ENCODE peak calls at places on chromosome 3, in seven cellular contexts. One of them, this sample, is unnamed.

GRCh38 chr3:122555275-122556071 is 8.6 kb downstream of the PARP9 start:
- DNase-seq in fibroblast of lung: peak
- DNase-seq in sigmoid colon: no peak
- DNase-seq in CD4-positive, alpha-beta T cell: no peak
- DNase-seq in transverse colon: no peak
- DNase-seq in colonic mucosa: no peak
- DNase-seq in CD4-positive, alpha-beta memory T cell: no peak
- DNase-seq in this sample: no peak

GRCh38 chr3:172355836-172356235 is 92.4 kb downstream of the GHSR start:
- DNase-seq in CD4-positive, alpha-beta T cell: no peak
- DNase-seq in colonic mucosa: peak
- DNase-seq in sigmoid colon: no peak
- DNase-seq in transverse colon: peak
- DNase-seq in fibroblast of lung: peak
- DNase-seq in CD4-positive, alpha-beta memory T cell: no peak
- DNase-seq in this sample: no peak

GRCh38 chr3:160473233-160473632 is 23.6 kb upstream of the TRIM59 start:
- DNase-seq in colonic mucosa: no peak
- DNase-seq in fibroblast of lung: peak
- DNase-seq in CD4-positive, alpha-beta memory T cell: no peak
- DNase-seq in CD4-positive, alpha-beta T cell: no peak
- DNase-seq in sigmoid colon: no peak
- DNase-seq in transverse colon: no peak
- DNase-seq in this sample: no peak

GRCh38 chr3:154615451-154615850 is 185.5 kb upstream of the GPR149 start:
- DNase-seq in transverse colon: no peak
- DNase-seq in CD4-positive, alpha-beta T cell: no peak
- DNase-seq in fibroblast of lung: no peak
- DNase-seq in colonic mucosa: no peak
- DNase-seq in CD4-positive, alpha-beta memory T cell: no peak
- DNase-seq in sigmoid colon: no peak
- DNase-seq in this sample: no peak

GRCh38 chr3:152405915-152406802 is 137.4 kb downstream of the MBNL1 start:
- DNase-seq in CD4-positive, alpha-beta T cell: no peak
- DNase-seq in fibroblast of lung: peak
- DNase-seq in colonic mucosa: no peak
- DNase-seq in transverse colon: no peak
- DNase-seq in sigmoid colon: no peak
- DNase-seq in CD4-positive, alpha-beta memory T cell: no peak
- DNase-seq in this sample: no peak

GRCh38 chr3:171741377-171741776 is 68.9 kb downstream of the PLD1 start:
- DNase-seq in CD4-positive, alpha-beta T cell: no peak
- DNase-seq in transverse colon: no peak
- DNase-seq in colonic mucosa: no peak
- DNase-seq in CD4-positive, alpha-beta memory T cell: no peak
- DNase-seq in fibroblast of lung: no peak
- DNase-seq in sigmoid colon: no peak
- DNase-seq in this sample: no peak

GRCh38 chr3:99900248-99900647 is 82.6 kb downstream of the CMSS1 start:
- DNase-seq in CD4-positive, alpha-beta T cell: no peak
- DNase-seq in sigmoid colon: no peak
- DNase-seq in fibroblast of lung: no peak
- DNase-seq in colonic mucosa: no peak
- DNase-seq in transverse colon: no peak
- DNase-seq in CD4-positive, alpha-beta memory T cell: no peak
- DNase-seq in this sample: no peak

GRCh38 chr3:173894-174293 is 22.7 kb upstream of the CHL1 start:
- DNase-seq in CD4-positive, alpha-beta memory T cell: no peak
- DNase-seq in CD4-positive, alpha-beta T cell: no peak
- DNase-seq in colonic mucosa: no peak
- DNase-seq in fibroblast of lung: no peak
- DNase-seq in sigmoid colon: no peak
- DNase-seq in transverse colon: no peak
- DNase-seq in this sample: no peak

GRCh38 chr3:129654126-129654525 is 47.6 kb upstream of the PLXND1 start:
- DNase-seq in sigmoid colon: no peak
- DNase-seq in fibroblast of lung: peak
- DNase-seq in colonic mucosa: no peak
- DNase-seq in CD4-positive, alpha-beta T cell: no peak
- DNase-seq in transverse colon: no peak
- DNase-seq in CD4-positive, alpha-beta memory T cell: no peak
- DNase-seq in this sample: no peak

GRCh38 chr3:127473244-127474024 is 117.1 kb downstream of the TPRA1 start:
- DNase-seq in CD4-positive, alpha-beta T cell: no peak
- DNase-seq in CD4-positive, alpha-beta memory T cell: no peak
- DNase-seq in fibroblast of lung: no peak
- DNase-seq in sigmoid colon: no peak
- DNase-seq in colonic mucosa: no peak
- DNase-seq in transverse colon: no peak
- DNase-seq in this sample: no peak

GRCh38 chr3:45832691-45833090 is 9.2 kb downstream of the LZTFL1 start:
- DNase-seq in colonic mucosa: no peak
- DNase-seq in sigmoid colon: no peak
- DNase-seq in fibroblast of lung: no peak
- DNase-seq in CD4-positive, alpha-beta T cell: no peak
- DNase-seq in CD4-positive, alpha-beta memory T cell: no peak
- DNase-seq in transverse colon: no peak
- DNase-seq in this sample: no peak

GRCh38 chr3:89957461-89957860 is 850.0 kb downstream of the EPHA3 start:
- DNase-seq in CD4-positive, alpha-beta T cell: no peak
- DNase-seq in fibroblast of lung: peak
- DNase-seq in transverse colon: no peak
- DNase-seq in colonic mucosa: no peak
- DNase-seq in sigmoid colon: no peak
- DNase-seq in CD4-positive, alpha-beta memory T cell: no peak
- DNase-seq in this sample: no peak

GRCh38 chr3:152638707-152639450 is 196.1 kb upstream of the P2RY1 start:
- DNase-seq in colonic mucosa: no peak
- DNase-seq in transverse colon: no peak
- DNase-seq in fibroblast of lung: peak
- DNase-seq in CD4-positive, alpha-beta memory T cell: no peak
- DNase-seq in CD4-positive, alpha-beta T cell: no peak
- DNase-seq in sigmoid colon: peak
- DNase-seq in this sample: no peak

GRCh38 chr3:185658504-185658912 is 72.4 kb downstream of the SENP2 start:
- DNase-seq in fibroblast of lung: peak
- DNase-seq in transverse colon: peak
- DNase-seq in CD4-positive, alpha-beta memory T cell: no peak
- DNase-seq in colonic mucosa: no peak
- DNase-seq in CD4-positive, alpha-beta T cell: no peak
- DNase-seq in sigmoid colon: peak
- DNase-seq in this sample: no peak

GRCh38 chr3:159950156-159950898 is 38.3 kb upstream of the IL12A start:
- DNase-seq in sigmoid colon: no peak
- DNase-seq in CD4-positive, alpha-beta T cell: no peak
- DNase-seq in transverse colon: no peak
- DNase-seq in fibroblast of lung: no peak
- DNase-seq in colonic mucosa: no peak
- DNase-seq in CD4-positive, alpha-beta memory T cell: no peak
- DNase-seq in this sample: no peak

GRCh38 chr3:52299815-52300611 is 12.4 kb downstream of the GLYCTK start:
- DNase-seq in colonic mucosa: no peak
- DNase-seq in CD4-positive, alpha-beta memory T cell: no peak
- DNase-seq in fibroblast of lung: peak
- DNase-seq in CD4-positive, alpha-beta T cell: no peak
- DNase-seq in transverse colon: no peak
- DNase-seq in sigmoid colon: no peak
- DNase-seq in this sample: no peak

GRCh38 chr3:130814691-130815472 is 68.3 kb upstream of the PIK3R4 start:
- DNase-seq in fibroblast of lung: no peak
- DNase-seq in colonic mucosa: no peak
- DNase-seq in transverse colon: no peak
- DNase-seq in sigmoid colon: no peak
- DNase-seq in CD4-positive, alpha-beta T cell: no peak
- DNase-seq in CD4-positive, alpha-beta memory T cell: no peak
- DNase-seq in this sample: no peak

GRCh38 chr3:34277110-34277509 is 478.7 kb downstream of the PDCD6IP start:
- DNase-seq in sigmoid colon: no peak
- DNase-seq in CD4-positive, alpha-beta T cell: no peak
- DNase-seq in colonic mucosa: no peak
- DNase-seq in transverse colon: no peak
- DNase-seq in fibroblast of lung: no peak
- DNase-seq in CD4-positive, alpha-beta memory T cell: no peak
- DNase-seq in this sample: no peak

GRCh38 chr3:119359476-119359998 is 65.4 kb downstream of the ARHGAP31 start:
- DNase-seq in CD4-positive, alpha-beta T cell: no peak
- DNase-seq in transverse colon: no peak
- DNase-seq in sigmoid colon: no peak
- DNase-seq in CD4-positive, alpha-beta memory T cell: no peak
- DNase-seq in colonic mucosa: no peak
- DNase-seq in fibroblast of lung: no peak
- DNase-seq in this sample: no peak

GRCh38 chr3:138434276-138434874 is at the start of gene ESYT3:
- DNase-seq in transverse colon: peak
- DNase-seq in fibroblast of lung: peak
- DNase-seq in sigmoid colon: peak
- DNase-seq in CD4-positive, alpha-beta memory T cell: no peak
- DNase-seq in CD4-positive, alpha-beta T cell: no peak
- DNase-seq in colonic mucosa: peak
- DNase-seq in this sample: peak

GRCh38 chr3:38371541-38372213 is 25.1 kb downstream of the XYLB start:
- DNase-seq in transverse colon: no peak
- DNase-seq in CD4-positive, alpha-beta memory T cell: no peak
- DNase-seq in colonic mucosa: no peak
- DNase-seq in CD4-positive, alpha-beta T cell: no peak
- DNase-seq in sigmoid colon: no peak
- DNase-seq in fibroblast of lung: no peak
- DNase-seq in this sample: no peak
- H3K27ac ChIP-seq in transverse colon: no peak
- H3K27ac ChIP-seq in CD4-positive, alpha-beta memory T cell: no peak
- H3K27ac ChIP-seq in colonic mucosa: no peak
- H3K27ac ChIP-seq in CD4-positive, alpha-beta T cell: no peak
- H3K27ac ChIP-seq in sigmoid colon: no peak
- H3K27ac ChIP-seq in fibroblast of lung: no peak
- H3K27ac ChIP-seq in this sample: no peak

GRCh38 chr3:194031349-194031748 is 104.6 kb upstream of the HES1 start:
- DNase-seq in sigmoid colon: no peak
- DNase-seq in transverse colon: no peak
- DNase-seq in CD4-positive, alpha-beta T cell: no peak
- DNase-seq in CD4-positive, alpha-beta memory T cell: no peak
- DNase-seq in fibroblast of lung: no peak
- DNase-seq in colonic mucosa: no peak
- DNase-seq in this sample: no peak

GRCh38 chr3:194029846-194030245 is 106.1 kb upstream of the HES1 start:
- DNase-seq in CD4-positive, alpha-beta T cell: no peak
- DNase-seq in fibroblast of lung: no peak
- DNase-seq in transverse colon: peak
- DNase-seq in CD4-positive, alpha-beta memory T cell: no peak
- DNase-seq in sigmoid colon: no peak
- DNase-seq in colonic mucosa: peak
- DNase-seq in this sample: no peak

GRCh38 chr3:194032828-194033435 is 103.0 kb upstream of the HES1 start:
- DNase-seq in CD4-positive, alpha-beta T cell: no peak
- DNase-seq in CD4-positive, alpha-beta memory T cell: no peak
- DNase-seq in fibroblast of lung: no peak
- DNase-seq in sigmoid colon: no peak
- DNase-seq in transverse colon: no peak
- DNase-seq in colonic mucosa: no peak
- DNase-seq in this sample: no peak

GRCh38 chr3:194030372-194030771 is 105.6 kb upstream of the HES1 start:
- DNase-seq in CD4-positive, alpha-beta T cell: no peak
- DNase-seq in sigmoid colon: no peak
- DNase-seq in fibroblast of lung: no peak
- DNase-seq in CD4-positive, alpha-beta memory T cell: no peak
- DNase-seq in transverse colon: no peak
- DNase-seq in colonic mucosa: peak
- DNase-seq in this sample: no peak

GRCh38 chr3:194031867-194032635 is 103.9 kb upstream of the HES1 start:
- DNase-seq in CD4-positive, alpha-beta T cell: no peak
- DNase-seq in sigmoid colon: no peak
- DNase-seq in fibroblast of lung: peak
- DNase-seq in colonic mucosa: peak
- DNase-seq in transverse colon: peak
- DNase-seq in CD4-positive, alpha-beta memory T cell: no peak
- DNase-seq in this sample: no peak
- H3K27ac ChIP-seq in CD4-positive, alpha-beta T cell: no peak
- H3K27ac ChIP-seq in sigmoid colon: no peak
- H3K27ac ChIP-seq in fibroblast of lung: no peak
- H3K27ac ChIP-seq in colonic mucosa: no peak
- H3K27ac ChIP-seq in transverse colon: peak
- H3K27ac ChIP-seq in CD4-positive, alpha-beta memory T cell: no peak
- H3K27ac ChIP-seq in this sample: no peak

DNA sequence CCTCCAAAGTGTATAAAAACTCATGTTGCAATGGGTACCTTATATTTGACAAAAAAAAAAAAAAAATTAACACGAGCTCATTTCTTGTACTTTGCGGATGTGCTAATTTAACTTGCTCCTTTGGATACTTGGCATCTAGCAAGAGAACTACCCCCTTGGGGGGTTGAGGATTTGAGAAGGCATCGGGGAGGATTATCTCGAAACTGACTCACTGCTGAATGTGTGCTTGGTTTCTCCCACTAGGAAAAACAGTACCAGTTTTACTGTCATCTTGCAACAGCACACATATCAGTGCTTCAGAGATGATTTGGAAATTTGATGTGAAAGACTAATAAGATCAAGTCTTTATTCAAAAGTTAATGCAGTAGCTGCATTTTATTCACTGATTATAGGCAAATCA is 886 bp downstream of the EXOG start:
- DNase-seq in CD4-positive, alpha-beta T cell: no peak
- DNase-seq in CD4-positive, alpha-beta memory T cell: no peak
- DNase-seq in fibroblast of lung: peak
- DNase-seq in colonic mucosa: no peak
- DNase-seq in sigmoid colon: no peak
- DNase-seq in transverse colon: no peak
- DNase-seq in this sample: no peak
- H3K27ac ChIP-seq in CD4-positive, alpha-beta T cell: no peak
- H3K27ac ChIP-seq in CD4-positive, alpha-beta memory T cell: no peak
- H3K27ac ChIP-seq in fibroblast of lung: peak
- H3K27ac ChIP-seq in colonic mucosa: no peak
- H3K27ac ChIP-seq in sigmoid colon: no peak
- H3K27ac ChIP-seq in transverse colon: peak
- H3K27ac ChIP-seq in this sample: no peak

DNA sequence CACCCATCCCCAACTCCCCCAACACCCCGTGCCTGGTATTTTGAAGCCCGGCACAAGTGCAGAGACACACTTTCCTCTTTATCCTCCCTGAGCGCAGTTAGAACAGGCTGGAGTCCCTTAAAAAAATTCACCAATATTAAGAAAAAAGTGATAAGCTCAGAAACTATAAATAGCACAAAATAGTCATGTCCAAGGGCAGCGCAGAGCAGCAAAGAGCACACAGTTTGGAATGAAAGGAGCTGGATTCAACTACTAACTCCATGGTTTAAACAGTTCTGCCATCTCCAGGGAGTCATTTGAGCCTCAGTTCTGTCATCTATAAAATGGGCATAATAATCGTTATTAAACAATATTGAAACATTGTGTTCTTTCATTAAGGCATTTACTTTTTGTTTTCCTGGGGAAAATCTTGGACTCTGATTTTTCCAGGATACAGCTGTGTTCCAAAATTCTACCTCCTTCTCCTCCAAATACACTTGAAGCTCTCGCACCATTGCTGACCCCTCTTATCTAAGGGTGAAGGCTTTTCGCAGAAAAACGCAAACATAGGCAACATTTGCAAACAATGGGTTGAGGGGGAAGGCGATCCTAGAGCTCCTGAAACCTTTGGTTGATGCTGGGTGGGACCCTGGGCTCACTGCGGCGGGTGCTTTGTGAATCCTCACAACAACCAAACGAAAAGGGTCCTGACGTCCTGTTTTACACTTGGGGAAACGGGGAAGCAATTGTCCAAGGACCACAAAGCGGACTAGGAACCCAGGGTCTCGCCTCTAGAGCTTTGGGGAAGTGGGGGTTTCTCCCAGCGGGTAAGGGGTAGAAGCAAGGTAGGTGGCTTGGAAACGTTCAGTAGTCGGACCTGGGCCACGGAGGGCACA is 41.8 kb downstream of the EPHB3 start:
- DNase-seq in sigmoid colon: no peak
- DNase-seq in fibroblast of lung: no peak
- DNase-seq in CD4-positive, alpha-beta T cell: no peak
- DNase-seq in colonic mucosa: no peak
- DNase-seq in transverse colon: no peak
- DNase-seq in CD4-positive, alpha-beta memory T cell: no peak
- DNase-seq in this sample: no peak
- H3K27ac ChIP-seq in sigmoid colon: peak
- H3K27ac ChIP-seq in fibroblast of lung: no peak
- H3K27ac ChIP-seq in CD4-positive, alpha-beta T cell: no peak
- H3K27ac ChIP-seq in colonic mucosa: no peak
- H3K27ac ChIP-seq in transverse colon: no peak
- H3K27ac ChIP-seq in CD4-positive, alpha-beta memory T cell: no peak
- H3K27ac ChIP-seq in this sample: no peak

This sample was measured in substantia nigra.